ENCODE peak calls at places on chromosomes 5 and 9, in six cellular contexts. One of them, this sample, is unnamed.

GRCh38 chr9:96441798-96442445 is 8.0 kb upstream of the HABP4 start:
- DNase-seq in NCI-H82: peak
- DNase-seq in adipocyte: peak
- DNase-seq in HEK293T: peak
- DNase-seq in stimulated activated CD4-positive, alpha-beta T cell treated with anti-CD3 and anti-CD28 coated beads, TNF-alpha, amount 100 ng/mL, for 4 hours: no peak
- DNase-seq in sciatic nerve: no peak
- DNase-seq in this sample: no peak

GRCh38 chr9:136666364-136667216 is 3.9 kb downstream of the EGFL7 start:
- DNase-seq in NCI-H82: no peak
- DNase-seq in adipocyte: peak
- DNase-seq in HEK293T: no peak
- DNase-seq in stimulated activated CD4-positive, alpha-beta T cell treated with anti-CD3 and anti-CD28 coated beads, TNF-alpha, amount 100 ng/mL, for 4 hours: no peak
- DNase-seq in sciatic nerve: no peak
- DNase-seq in this sample: peak

GRCh38 chr5:151253604-151253948 is 591 bp downstream of the GM2A start:
- DNase-seq in NCI-H82: no peak
- DNase-seq in adipocyte: peak
- DNase-seq in HEK293T: no peak
- DNase-seq in stimulated activated CD4-positive, alpha-beta T cell treated with anti-CD3 and anti-CD28 coated beads, TNF-alpha, amount 100 ng/mL, for 4 hours: no peak
- DNase-seq in sciatic nerve: no peak
- DNase-seq in this sample: no peak

GRCh38 chr5:4777435-4777834 is 362.7 kb upstream of the ADAMTS16 start:
- DNase-seq in NCI-H82: no peak
- DNase-seq in adipocyte: no peak
- DNase-seq in HEK293T: no peak
- DNase-seq in stimulated activated CD4-positive, alpha-beta T cell treated with anti-CD3 and anti-CD28 coated beads, TNF-alpha, amount 100 ng/mL, for 4 hours: no peak
- DNase-seq in sciatic nerve: no peak
- DNase-seq in this sample: no peak

GRCh38 chr5:126949475-126949874 is 80.9 kb downstream of the MARCHF3 start:
- DNase-seq in NCI-H82: no peak
- DNase-seq in adipocyte: no peak
- DNase-seq in HEK293T: no peak
- DNase-seq in stimulated activated CD4-positive, alpha-beta T cell treated with anti-CD3 and anti-CD28 coated beads, TNF-alpha, amount 100 ng/mL, for 4 hours: no peak
- DNase-seq in sciatic nerve: no peak
- DNase-seq in this sample: no peak

GRCh38 chr9:111645806-111646205 is 14.7 kb downstream of the DNAJC25 start:
- DNase-seq in NCI-H82: no peak
- DNase-seq in adipocyte: no peak
- DNase-seq in HEK293T: no peak
- DNase-seq in stimulated activated CD4-positive, alpha-beta T cell treated with anti-CD3 and anti-CD28 coated beads, TNF-alpha, amount 100 ng/mL, for 4 hours: no peak
- DNase-seq in sciatic nerve: no peak
- DNase-seq in this sample: no peak

GRCh38 chr5:886716-887325 is 5.8 kb downstream of the BRD9 start:
- DNase-seq in NCI-H82: no peak
- DNase-seq in adipocyte: no peak
- DNase-seq in HEK293T: no peak
- DNase-seq in stimulated activated CD4-positive, alpha-beta T cell treated with anti-CD3 and anti-CD28 coated beads, TNF-alpha, amount 100 ng/mL, for 4 hours: no peak
- DNase-seq in sciatic nerve: no peak
- DNase-seq in this sample: no peak

GRCh38 chr5:159106569-159107282 is 7.0 kb upstream of the EBF1 start:
- DNase-seq in NCI-H82: peak
- DNase-seq in adipocyte: peak
- DNase-seq in HEK293T: peak
- DNase-seq in stimulated activated CD4-positive, alpha-beta T cell treated with anti-CD3 and anti-CD28 coated beads, TNF-alpha, amount 100 ng/mL, for 4 hours: peak
- DNase-seq in sciatic nerve: peak
- DNase-seq in this sample: peak

GRCh38 chr5:146640285-146640896 is 124.4 kb upstream of the GPR151 start:
- DNase-seq in NCI-H82: no peak
- DNase-seq in adipocyte: no peak
- DNase-seq in HEK293T: no peak
- DNase-seq in stimulated activated CD4-positive, alpha-beta T cell treated with anti-CD3 and anti-CD28 coated beads, TNF-alpha, amount 100 ng/mL, for 4 hours: no peak
- DNase-seq in sciatic nerve: no peak
- DNase-seq in this sample: no peak

GRCh38 chr9:17121264-17121663 is 13.6 kb upstream of the CNTLN start:
- DNase-seq in NCI-H82: no peak
- DNase-seq in adipocyte: no peak
- DNase-seq in HEK293T: no peak
- DNase-seq in stimulated activated CD4-positive, alpha-beta T cell treated with anti-CD3 and anti-CD28 coated beads, TNF-alpha, amount 100 ng/mL, for 4 hours: no peak
- DNase-seq in sciatic nerve: no peak
- DNase-seq in this sample: no peak

GRCh38 chr5:1317921-1318565 is 23.2 kb upstream of the TERT start:
- DNase-seq in NCI-H82: no peak
- DNase-seq in adipocyte: no peak
- DNase-seq in HEK293T: no peak
- DNase-seq in stimulated activated CD4-positive, alpha-beta T cell treated with anti-CD3 and anti-CD28 coated beads, TNF-alpha, amount 100 ng/mL, for 4 hours: no peak
- DNase-seq in sciatic nerve: no peak
- DNase-seq in this sample: no peak

GRCh38 chr9:87149794-87150193 is 202.5 kb upstream of the GAS1 start:
- DNase-seq in NCI-H82: no peak
- DNase-seq in adipocyte: peak
- DNase-seq in HEK293T: no peak
- DNase-seq in stimulated activated CD4-positive, alpha-beta T cell treated with anti-CD3 and anti-CD28 coated beads, TNF-alpha, amount 100 ng/mL, for 4 hours: no peak
- DNase-seq in sciatic nerve: no peak
- DNase-seq in this sample: peak

GRCh38 chr5:139646111-139646510 is 2.0 kb upstream of the CXXC5 start:
- DNase-seq in NCI-H82: no peak
- DNase-seq in adipocyte: no peak
- DNase-seq in HEK293T: no peak
- DNase-seq in stimulated activated CD4-positive, alpha-beta T cell treated with anti-CD3 and anti-CD28 coated beads, TNF-alpha, amount 100 ng/mL, for 4 hours: no peak
- DNase-seq in sciatic nerve: peak
- DNase-seq in this sample: no peak

GRCh38 chr9:23492126-23493002 is 333.7 kb downstream of the ELAVL2 start:
- DNase-seq in NCI-H82: peak
- DNase-seq in adipocyte: peak
- DNase-seq in HEK293T: peak
- DNase-seq in stimulated activated CD4-positive, alpha-beta T cell treated with anti-CD3 and anti-CD28 coated beads, TNF-alpha, amount 100 ng/mL, for 4 hours: no peak
- DNase-seq in sciatic nerve: no peak
- DNase-seq in this sample: peak

GRCh38 chr5:39195198-39195826 is 24.1 kb downstream of the FYB1 start:
- DNase-seq in NCI-H82: no peak
- DNase-seq in adipocyte: peak
- DNase-seq in HEK293T: no peak
- DNase-seq in stimulated activated CD4-positive, alpha-beta T cell treated with anti-CD3 and anti-CD28 coated beads, TNF-alpha, amount 100 ng/mL, for 4 hours: no peak
- DNase-seq in sciatic nerve: no peak
- DNase-seq in this sample: no peak

GRCh38 chr5:151740958-151741373 is 17.5 kb downstream of the ATOX1 start:
- DNase-seq in NCI-H82: no peak
- DNase-seq in adipocyte: peak
- DNase-seq in HEK293T: no peak
- DNase-seq in stimulated activated CD4-positive, alpha-beta T cell treated with anti-CD3 and anti-CD28 coated beads, TNF-alpha, amount 100 ng/mL, for 4 hours: no peak
- DNase-seq in sciatic nerve: no peak
- DNase-seq in this sample: peak

This sample was measured in GM03348.